ENCODE peak calls at places on chromosomes 5 and 9, in six cellular contexts. One of them, this sample, is unnamed.

GRCh38 chr5:42005561-42006153 is 80.6 kb downstream of the FBXO4 start:
- DNase-seq in NCI-H1417: peak
- DNase-seq in Right ventricle myocardium superior: no peak
- DNase-seq in kidney tubule cell: peak
- DNase-seq in choroid plexus epithelial cell: peak
- DNase-seq in activated CD8-positive, alpha-beta memory T cell treated with anti-CD3 and anti-CD28 coated beads for 24 hours: no peak
- DNase-seq in this sample: no peak

GRCh38 chr9:131496844-131497425 is 5.8 kb upstream of the POMT1 start:
- DNase-seq in NCI-H1417: no peak
- DNase-seq in kidney tubule cell: no peak
- DNase-seq in Right ventricle myocardium superior: no peak
- DNase-seq in choroid plexus epithelial cell: no peak
- DNase-seq in activated CD8-positive, alpha-beta memory T cell treated with anti-CD3 and anti-CD28 coated beads for 24 hours: no peak
- DNase-seq in this sample: no peak

GRCh38 chr5:146076455-146076854 is 28.9 kb downstream of the PLAC8L1 start:
- DNase-seq in NCI-H1417: peak
- DNase-seq in kidney tubule cell: no peak
- DNase-seq in Right ventricle myocardium superior: no peak
- DNase-seq in activated CD8-positive, alpha-beta memory T cell treated with anti-CD3 and anti-CD28 coated beads for 24 hours: no peak
- DNase-seq in choroid plexus epithelial cell: no peak
- DNase-seq in this sample: no peak

GRCh38 chr9:114687034-114687433 is 5.0 kb upstream of the TEX48 start:
- DNase-seq in activated CD8-positive, alpha-beta memory T cell treated with anti-CD3 and anti-CD28 coated beads for 24 hours: no peak
- DNase-seq in kidney tubule cell: no peak
- DNase-seq in Right ventricle myocardium superior: no peak
- DNase-seq in NCI-H1417: no peak
- DNase-seq in choroid plexus epithelial cell: peak
- DNase-seq in this sample: no peak

GRCh38 chr5:107913511-107913910 is 242.8 kb upstream of the EFNA5 start:
- DNase-seq in Right ventricle myocardium superior: no peak
- DNase-seq in choroid plexus epithelial cell: no peak
- DNase-seq in NCI-H1417: no peak
- DNase-seq in activated CD8-positive, alpha-beta memory T cell treated with anti-CD3 and anti-CD28 coated beads for 24 hours: no peak
- DNase-seq in kidney tubule cell: no peak
- DNase-seq in this sample: no peak

GRCh38 chr5:96835727-96836126 is 28.0 kb upstream of the ERAP1 start:
- DNase-seq in choroid plexus epithelial cell: no peak
- DNase-seq in NCI-H1417: no peak
- DNase-seq in activated CD8-positive, alpha-beta memory T cell treated with anti-CD3 and anti-CD28 coated beads for 24 hours: no peak
- DNase-seq in kidney tubule cell: no peak
- DNase-seq in Right ventricle myocardium superior: no peak
- DNase-seq in this sample: no peak

GRCh38 chr9:110911659-110912473 is 126.4 kb downstream of the LPAR1 start:
- DNase-seq in choroid plexus epithelial cell: peak
- DNase-seq in kidney tubule cell: no peak
- DNase-seq in Right ventricle myocardium superior: no peak
- DNase-seq in NCI-H1417: no peak
- DNase-seq in activated CD8-positive, alpha-beta memory T cell treated with anti-CD3 and anti-CD28 coated beads for 24 hours: no peak
- DNase-seq in this sample: no peak

GRCh38 chr5:173308226-173308625 is 20.0 kb downstream of the STC2 start:
- DNase-seq in kidney tubule cell: no peak
- DNase-seq in choroid plexus epithelial cell: no peak
- DNase-seq in Right ventricle myocardium superior: no peak
- DNase-seq in NCI-H1417: no peak
- DNase-seq in activated CD8-positive, alpha-beta memory T cell treated with anti-CD3 and anti-CD28 coated beads for 24 hours: no peak
- DNase-seq in this sample: no peak

GRCh38 chr5:41874512-41875060 is 4.4 kb upstream of the OXCT1 start:
- DNase-seq in activated CD8-positive, alpha-beta memory T cell treated with anti-CD3 and anti-CD28 coated beads for 24 hours: no peak
- DNase-seq in kidney tubule cell: no peak
- DNase-seq in NCI-H1417: no peak
- DNase-seq in Right ventricle myocardium superior: no peak
- DNase-seq in choroid plexus epithelial cell: no peak
- DNase-seq in this sample: no peak

GRCh38 chr9:109477269-109478203 is 20.6 kb downstream of the PTPN3 start:
- DNase-seq in Right ventricle myocardium superior: no peak
- DNase-seq in activated CD8-positive, alpha-beta memory T cell treated with anti-CD3 and anti-CD28 coated beads for 24 hours: no peak
- DNase-seq in kidney tubule cell: peak
- DNase-seq in choroid plexus epithelial cell: no peak
- DNase-seq in NCI-H1417: peak
- DNase-seq in this sample: no peak